ENCODE peak calls at places on chromosomes 11 and 22, in eight cellular contexts. E is OCI-LY7; Q is NCI-H2029; B is fibroblast of pulmonary artery; I is effector CD4-positive, alpha-beta T cell; G is astrocyte of the spinal cord; Z is H4; N is iris pigment epithelial cell. K is an unnamed sample.

GRCh38 chr11:120566176-120566575 is 54.6 kb downstream of the GRIK4 start:
- DNase-seq in E (no peak), Q (no peak), B (peak), I (no peak), G (peak), Z (no peak), N (peak), K (no peak)

GRCh38 chr11:47270331-47271271 is 668 bp downstream of the MADD start:
- DNase-seq in E (peak), Q (peak), B (peak), I (peak), G (peak), Z (no peak), N (peak), K (no peak)

GRCh38 chr11:68311155-68312116 is 955 bp upstream of the LRP5 start:
- DNase-seq in E (no peak), Q (no peak), B (no peak), I (no peak), G (no peak), Z (no peak), N (no peak), K (no peak)

GRCh38 chr22:32333141-32333768 is 24.4 kb upstream of the RFPL3 start:
- DNase-seq in E (no peak), Q (no peak), B (no peak), I (no peak), G (no peak), Z (no peak), N (no peak), K (no peak)

GRCh38 chr22:35274154-35274871 is 17.0 kb downstream of the HMGXB4 start:
- DNase-seq in E (no peak), Q (no peak), B (no peak), I (no peak), G (no peak), Z (no peak), N (peak), K (no peak)

GRCh38 chr22:47784991-47785390 is 1022.5 kb downstream of the TBC1D22A start:
- DNase-seq in E (no peak), Q (no peak), B (no peak), I (no peak), G (no peak), Z (no peak), N (no peak), K (no peak)

GRCh38 chr11:130601141-130601540 is 152.7 kb downstream of the ADAMTS15 start:
- DNase-seq in E (no peak), Q (no peak), B (peak), I (no peak), G (peak), Z (peak), N (peak), K (no peak)

GRCh38 chr22:22813126-22814075 is 74.2 kb upstream of the IGLL5 start:
- DNase-seq in E (no peak), Q (no peak), B (no peak), I (no peak), G (no peak), Z (no peak), N (no peak), K (no peak)

GRCh38 chr11:44740967-44741366 is 14.2 kb downstream of the TSPAN18 start:
- DNase-seq in E (no peak), Q (no peak), B (no peak), I (no peak), G (no peak), Z (no peak), N (no peak), K (no peak)

GRCh38 chr11:63769719-63770443 is 1.3 kb upstream of the ZFTA start:
- DNase-seq in E (no peak), Q (no peak), B (no peak), I (no peak), G (peak), Z (no peak), N (no peak), K (no peak)

GRCh38 chr11:45771194-45771941 is 33.6 kb upstream of the SLC35C1 start:
- DNase-seq in E (peak), Q (peak), B (peak), I (peak), G (peak), Z (peak), N (peak), K (peak)

K was measured in Panc1.